ENCODE peak calls at places on chromosomes 6 and 20, in nine cellular contexts. D is LoVo, T is endothelial cell, X is HEK293T, Q is hippocampal formation, L is SK-N-SH, U is GM20000, B is D341Med, J is nephron progenitor cell. N is an unnamed sample.
A peak's percentile ranks its signal among the peaks of the same experiment; 100 is the strongest.

GRCh38 chr6:26233608-26234420 is 131.2 kb upstream of the BTN3A2 start:
- DNase-seq in D (peak; percentile 44), T (no peak), X (no peak), Q (no peak), L (peak; percentile 40), U (peak; percentile 63), B (no peak), J (no peak), N (peak; percentile 29)

GRCh38 chr6:122788663-122789062 is 395 bp upstream of the SMPDL3A start:
- DNase-seq in D (no peak), T (no peak), X (no peak), Q (no peak), L (no peak), U (no peak), B (no peak), J (no peak), N (no peak)

GRCh38 chr6:16433338-16433737 is 195.0 kb downstream of the GMPR start:
- DNase-seq in D (no peak), T (no peak), X (no peak), Q (no peak), L (no peak), U (no peak), B (no peak), J (no peak), N (no peak)

GRCh38 chr6:125363360-125364121 is 61.8 kb upstream of the HDDC2 start:
- DNase-seq in D (no peak), T (peak; percentile 74), X (peak; percentile 65), Q (no peak), L (peak; percentile 39), U (no peak), B (peak; percentile 68), J (peak; percentile 72), N (peak; percentile 56)

GRCh38 chr6:24140572-24140971 is 14.6 kb downstream of the NRSN1 start:
- DNase-seq in D (no peak), T (no peak), X (no peak), Q (peak; percentile 27), L (no peak), U (no peak), B (no peak), J (no peak), N (no peak)

GRCh38 chr6:88445188-88445958 is 279.2 kb upstream of the CNR1 start:
- DNase-seq in D (no peak), T (no peak), X (no peak), Q (no peak), L (no peak), U (no peak), B (no peak), J (no peak), N (peak; percentile 26)

GRCh38 chr6:83378621-83379388 is 52.0 kb downstream of the ME1 start:
- DNase-seq in D (no peak), T (no peak), X (no peak), Q (no peak), L (no peak), U (no peak), B (no peak), J (no peak), N (no peak)

GRCh38 chr6:127939442-127940066 is 38.7 kb upstream of the THEMIS start:
- DNase-seq in D (no peak), T (no peak), X (no peak), Q (no peak), L (no peak), U (no peak), B (no peak), J (no peak), N (no peak)

GRCh38 chr20:62050166-62051120 is 15.2 kb downstream of the TAF4 start:
- DNase-seq in D (no peak), T (no peak), X (no peak), Q (no peak), L (no peak), U (no peak), B (no peak), J (no peak), N (no peak)

GRCh38 chr20:43829951-43830690 is 84.5 kb upstream of the TOX2 start:
- DNase-seq in D (no peak), T (no peak), X (no peak), Q (no peak), L (no peak), U (no peak), B (no peak), J (no peak), N (no peak)

GRCh38 chr6:70299456-70299855 is 3.4 kb downstream of the COL9A1 start:
- DNase-seq in D (no peak), T (peak; percentile 28), X (peak; percentile 17), Q (no peak), L (no peak), U (no peak), B (no peak), J (peak; percentile 42), N (no peak)

GRCh38 chr20:17612975-17613327 is 43.1 kb downstream of the DSTN start:
- DNase-seq in D (no peak), T (no peak), X (no peak), Q (no peak), L (peak; percentile 3), U (no peak), B (peak; percentile 26), J (no peak), N (no peak)

GRCh38 chr6:164039954-164040375 is 625.4 kb downstream of the QKI start:
- DNase-seq in D (no peak), T (no peak), X (no peak), Q (no peak), L (no peak), U (no peak), B (no peak), J (no peak), N (no peak)

GRCh38 chr6:128743974-128744765 is 138.8 kb upstream of the LAMA2 start:
- DNase-seq in D (no peak), T (no peak), X (no peak), Q (peak; percentile 42), L (no peak), U (no peak), B (no peak), J (no peak), N (no peak)

GRCh38 chr6:47414517-47415167 is 62.9 kb upstream of the CD2AP start:
- DNase-seq in D (peak; percentile 61), T (no peak), X (no peak), Q (no peak), L (no peak), U (peak; percentile 35), B (no peak), J (no peak), N (no peak)

GRCh38 chr20:34948030-34948429 is 7.6 kb downstream of the GSS start:
- DNase-seq in D (no peak), T (no peak), X (no peak), Q (no peak), L (no peak), U (no peak), B (no peak), J (no peak), N (no peak)

GRCh38 chr6:33963351-33963750 is 159.5 kb upstream of the MLN start:
- DNase-seq in D (no peak), T (no peak), X (no peak), Q (no peak), L (no peak), U (no peak), B (no peak), J (no peak), N (no peak)

GRCh38 chr20:58310291-58310782 is 822 bp downstream of the RAB22A start:
- DNase-seq in D (peak; percentile 59), T (no peak), X (no peak), Q (no peak), L (no peak), U (peak; percentile 19), B (no peak), J (no peak), N (no peak)

GRCh38 chr6:30322527-30323501 is 3.9 kb upstream of the TRIM39 start:
- DNase-seq in D (no peak), T (no peak), X (no peak), Q (no peak), L (no peak), U (no peak), B (no peak), J (no peak), N (no peak)

GRCh38 chr6:98976674-98977365 is 29.1 kb upstream of the FBXL4 start:
- DNase-seq in D (no peak), T (no peak), X (no peak), Q (no peak), L (no peak), U (no peak), B (no peak), J (no peak), N (no peak)

GRCh38 chr6:49744259-49744658 is at the start of gene CRISP3:
- DNase-seq in D (no peak), T (no peak), X (no peak), Q (no peak), L (no peak), U (no peak), B (no peak), J (no peak), N (no peak)

GRCh38 chr20:5848711-5849505 is 98.7 kb downstream of the SHLD1 start:
- DNase-seq in D (no peak), T (no peak), X (no peak), Q (no peak), L (no peak), U (no peak), B (no peak), J (no peak), N (no peak)